ENCODE peak calls at places on chromosome 14, in four cellular contexts. C is bronchial epithelial cell; Q is activated CD4-positive, alpha-beta memory T cell treated with anti-CD3 and anti-CD28 coated beads for 36 hours; X is Kasumi-1. N is an unnamed sample.
A peak's percentile ranks its signal among the peaks of the same experiment; 100 is the strongest.

GRCh38 chr14:69316449-69317391 is 56.8 kb downstream of the GALNT16 start:
- DNase-seq in C (peak; percentile 73), Q (peak; percentile 3), X (no peak), N (peak; percentile 71)

GRCh38 chr14:83975435-83976222 is 1554.3 kb upstream of the FLRT2 start:
- DNase-seq in C (no peak), Q (no peak), X (no peak), N (no peak)

GRCh38 chr14:98069712-98070133 is 1202.3 kb downstream of the BCL11B start:
- DNase-seq in C (peak; percentile 96), Q (no peak), X (no peak), N (peak; percentile 85)

GRCh38 chr14:105021656-105022275 is 883 bp upstream of the CDCA4 start:
- DNase-seq in C (no peak), Q (peak; percentile 59), X (peak; percentile 41), N (peak; percentile 51)

GRCh38 chr14:58082011-58082410 is 70.0 kb downstream of the ARMH4 start:
- DNase-seq in C (peak; percentile 52), Q (no peak), X (no peak), N (peak; percentile 52)

GRCh38 chr14:70735043-70735442 is 74.3 kb downstream of the MAP3K9 start:
- DNase-seq in C (no peak), Q (no peak), X (no peak), N (no peak)

GRCh38 chr14:31208546-31209424 is 1.2 kb upstream of the HECTD1 start:
- DNase-seq in C (no peak), Q (peak; percentile 60), X (no peak), N (no peak)

GRCh38 chr14:74574092-74574438 is 38.0 kb downstream of the LTBP2 start:
- DNase-seq in C (no peak), Q (no peak), X (no peak), N (no peak)

GRCh38 chr14:90993792-90994191 is 66.6 kb downstream of the RPS6KA5 start:
- DNase-seq in C (no peak), Q (no peak), X (no peak), N (no peak)

GRCh38 chr14:23347406-23348296 is 5.0 kb downstream of the SLC22A17 start:
- DNase-seq in C (no peak), Q (no peak), X (no peak), N (no peak)

GRCh38 chr14:47490766-47491165 is 184.6 kb downstream of the MDGA2 start:
- DNase-seq in C (no peak), Q (no peak), X (no peak), N (no peak)

GRCh38 chr14:51848120-51848519 is 12.3 kb upstream of the GNG2 start:
- DNase-seq in C (peak; percentile 71), Q (peak; percentile 52), X (no peak), N (peak; percentile 91)

GRCh38 chr14:93155667-93156066 is 29.0 kb downstream of the MOAP1 start:
- DNase-seq in C (peak; percentile 59), Q (no peak), X (no peak), N (no peak)

GRCh38 chr14:60064491-60065072 is 27.1 kb upstream of the PCNX4 start:
- DNase-seq in C (peak; percentile 46), Q (no peak), X (peak; percentile 70), N (peak; percentile 6)

GRCh38 chr14:104657114-104657524 is 32.3 kb upstream of the INF2 start:
- DNase-seq in C (no peak), Q (no peak), X (peak; percentile 72), N (no peak)

GRCh38 chr14:95413289-95414215 is 93.8 kb upstream of the CLMN start:
- DNase-seq in C (peak; percentile 2), Q (no peak), X (no peak), N (no peak)

GRCh38 chr14:55180434-55180833 is 11.0 kb downstream of the DLGAP5 start:
- DNase-seq in C (no peak), Q (no peak), X (no peak), N (peak; percentile 14)

GRCh38 chr14:92471919-92472318 is 41.7 kb upstream of the RIN3 start:
- DNase-seq in C (peak; percentile 84), Q (no peak), X (no peak), N (peak; percentile 76)

GRCh38 chr14:60311417-60311816 is 62.4 kb downstream of the PPM1A start:
- DNase-seq in C (no peak), Q (no peak), X (no peak), N (peak; percentile 11)

GRCh38 chr14:59969319-59969718 is 49.4 kb downstream of the LRRC9 start:
- DNase-seq in C (peak; percentile 62), Q (no peak), X (no peak), N (no peak)

GRCh38 chr14:61128382-61129167 is 147.5 kb downstream of the SLC38A6 start:
- DNase-seq in C (no peak), Q (no peak), X (peak; percentile 41), N (no peak)

GRCh38 chr14:54219281-54220121 is 177.3 kb upstream of the CDKN3 start:
- DNase-seq in C (no peak), Q (no peak), X (no peak), N (no peak)

GRCh38 chr14:70392676-70393075 is 24.2 kb downstream of the SYNJ2BP start:
- DNase-seq in C (no peak), Q (no peak), X (no peak), N (no peak)

GRCh38 chr14:19873178-19873577 is 1.8 kb upstream of the OR4K2 start:
- DNase-seq in C (no peak), Q (no peak), X (no peak), N (no peak)

GRCh38 chr14:105845725-105846309 is 319.4 kb downstream of the TMEM121 start:
- DNase-seq in C (no peak), Q (no peak), X (no peak), N (no peak)

GRCh38 chr14:104291123-104292000 is 153.0 kb downstream of the KIF26A start:
- DNase-seq in C (no peak), Q (no peak), X (no peak), N (no peak)

GRCh38 chr14:99518441-99519346 is 37.5 kb downstream of the CCNK start:
- DNase-seq in C (peak; percentile 37), Q (peak; percentile 88), X (peak; percentile 19), N (peak; percentile 58)

GRCh38 chr14:29282169-29282568 is 515.6 kb downstream of the FOXG1 start:
- DNase-seq in C (peak; percentile 38), Q (no peak), X (no peak), N (no peak)

GRCh38 chr14:97499790-97500481 is 702.8 kb downstream of the VRK1 start:
- DNase-seq in C (peak; percentile 77), Q (no peak), X (no peak), N (no peak)

GRCh38 chr14:76938092-76938500 is 90.4 kb downstream of the IRF2BPL start:
- DNase-seq in C (peak; percentile 72), Q (no peak), X (no peak), N (peak; percentile 52)

GRCh38 chr14:89123215-89123614 is 293.8 kb downstream of the FOXN3 start:
- DNase-seq in C (no peak), Q (no peak), X (no peak), N (no peak)